ENCODE peak calls at places on chromosome 14, in six cellular contexts. One of them, this sample, is unnamed.
A peak's percentile ranks its signal among the peaks of the same experiment; 100 is the strongest.

GRCh38 chr14:54946500-54946899 is 43.9 kb upstream of the GCH1 start:
- DNase-seq in B cell: no peak
- DNase-seq in NCI-H446: no peak
- DNase-seq in stimulated activated CD8-positive, alpha-beta memory T cell treated with anti-CD3 and anti-CD28 coated beads, Interleukin-4, amount 100 ng/mL, for 48 hours: no peak
- DNase-seq in T-helper 2 cell: no peak
- DNase-seq in fibroblast of lung: no peak
- DNase-seq in this sample: no peak

GRCh38 chr14:74491952-74492351 is 1.2 kb downstream of the NPC2 start:
- DNase-seq in B cell: no peak
- DNase-seq in NCI-H446: no peak
- DNase-seq in stimulated activated CD8-positive, alpha-beta memory T cell treated with anti-CD3 and anti-CD28 coated beads, Interleukin-4, amount 100 ng/mL, for 48 hours: no peak
- DNase-seq in T-helper 2 cell: peak; percentile 37
- DNase-seq in fibroblast of lung: peak; percentile 54
- DNase-seq in this sample: peak; percentile 51

GRCh38 chr14:55102141-55102547 is 26.9 kb upstream of the LGALS3 start:
- DNase-seq in B cell: peak; percentile 57
- DNase-seq in NCI-H446: peak; percentile 93
- DNase-seq in stimulated activated CD8-positive, alpha-beta memory T cell treated with anti-CD3 and anti-CD28 coated beads, Interleukin-4, amount 100 ng/mL, for 48 hours: peak; percentile 58
- DNase-seq in T-helper 2 cell: peak; percentile 87
- DNase-seq in fibroblast of lung: peak; percentile 100
- DNase-seq in this sample: peak; percentile 98

GRCh38 chr14:32939254-32940065 is 781 bp downstream of the NPAS3 start:
- DNase-seq in B cell: peak; percentile 51
- DNase-seq in NCI-H446: no peak
- DNase-seq in stimulated activated CD8-positive, alpha-beta memory T cell treated with anti-CD3 and anti-CD28 coated beads, Interleukin-4, amount 100 ng/mL, for 48 hours: peak; percentile 37
- DNase-seq in T-helper 2 cell: no peak
- DNase-seq in fibroblast of lung: peak; percentile 54
- DNase-seq in this sample: peak; percentile 26

GRCh38 chr14:78700236-78700635 is 530.1 kb downstream of the NRXN3 start:
- DNase-seq in B cell: no peak
- DNase-seq in NCI-H446: peak; percentile 13
- DNase-seq in stimulated activated CD8-positive, alpha-beta memory T cell treated with anti-CD3 and anti-CD28 coated beads, Interleukin-4, amount 100 ng/mL, for 48 hours: no peak
- DNase-seq in T-helper 2 cell: no peak
- DNase-seq in fibroblast of lung: no peak
- DNase-seq in this sample: no peak

GRCh38 chr14:50559990-50560928 is at the start of gene ATL1:
- DNase-seq in B cell: peak; percentile 71
- DNase-seq in NCI-H446: peak; percentile 70
- DNase-seq in stimulated activated CD8-positive, alpha-beta memory T cell treated with anti-CD3 and anti-CD28 coated beads, Interleukin-4, amount 100 ng/mL, for 48 hours: peak; percentile 61
- DNase-seq in T-helper 2 cell: peak; percentile 68
- DNase-seq in fibroblast of lung: peak; percentile 76
- DNase-seq in this sample: peak; percentile 27

GRCh38 chr14:62943202-62943601 is 102.1 kb downstream of the KCNH5 start:
- DNase-seq in B cell: no peak
- DNase-seq in NCI-H446: no peak
- DNase-seq in stimulated activated CD8-positive, alpha-beta memory T cell treated with anti-CD3 and anti-CD28 coated beads, Interleukin-4, amount 100 ng/mL, for 48 hours: no peak
- DNase-seq in T-helper 2 cell: no peak
- DNase-seq in fibroblast of lung: peak; percentile 51
- DNase-seq in this sample: no peak

GRCh38 chr14:104206281-104206904 is 68.0 kb downstream of the KIF26A start:
- DNase-seq in B cell: no peak
- DNase-seq in NCI-H446: no peak
- DNase-seq in stimulated activated CD8-positive, alpha-beta memory T cell treated with anti-CD3 and anti-CD28 coated beads, Interleukin-4, amount 100 ng/mL, for 48 hours: no peak
- DNase-seq in T-helper 2 cell: no peak
- DNase-seq in fibroblast of lung: no peak
- DNase-seq in this sample: no peak

GRCh38 chr14:52551696-52552062 is 626 bp downstream of the TXNDC16 start:
- DNase-seq in B cell: no peak
- DNase-seq in NCI-H446: no peak
- DNase-seq in stimulated activated CD8-positive, alpha-beta memory T cell treated with anti-CD3 and anti-CD28 coated beads, Interleukin-4, amount 100 ng/mL, for 48 hours: no peak
- DNase-seq in T-helper 2 cell: peak; percentile 18
- DNase-seq in fibroblast of lung: peak; percentile 52
- DNase-seq in this sample: peak; percentile 54

GRCh38 chr14:61860294-61860918 is 98.2 kb downstream of the SNAPC1 start:
- DNase-seq in B cell: peak; percentile 77
- DNase-seq in NCI-H446: peak; percentile 27
- DNase-seq in stimulated activated CD8-positive, alpha-beta memory T cell treated with anti-CD3 and anti-CD28 coated beads, Interleukin-4, amount 100 ng/mL, for 48 hours: peak; percentile 77
- DNase-seq in T-helper 2 cell: peak; percentile 61
- DNase-seq in fibroblast of lung: peak; percentile 37
- DNase-seq in this sample: peak; percentile 45

GRCh38 chr14:60679566-60680258 is 30.4 kb upstream of the SIX1 start:
- DNase-seq in B cell: no peak
- DNase-seq in NCI-H446: no peak
- DNase-seq in stimulated activated CD8-positive, alpha-beta memory T cell treated with anti-CD3 and anti-CD28 coated beads, Interleukin-4, amount 100 ng/mL, for 48 hours: no peak
- DNase-seq in T-helper 2 cell: no peak
- DNase-seq in fibroblast of lung: no peak
- DNase-seq in this sample: no peak